ENCODE peak calls at places on chromosomes 11 and 22, in six cellular contexts. One of them, this sample, is unnamed.

GRCh38 chr11:59610289-59610688 is 5.3 kb downstream of the OSBP start:
- DNase-seq in neural progenitor cell: no peak
- DNase-seq in heart left ventricle: no peak
- DNase-seq in body of pancreas: no peak
- DNase-seq in PC-3: no peak
- DNase-seq in IMR-90: no peak
- DNase-seq in this sample: no peak

GRCh38 chr11:59216654-59217640 is 4.2 kb upstream of the MPEG1 start:
- DNase-seq in neural progenitor cell: no peak
- DNase-seq in heart left ventricle: no peak
- DNase-seq in IMR-90: peak; percentile 67
- DNase-seq in PC-3: peak; percentile 85
- DNase-seq in body of pancreas: peak; percentile 26
- DNase-seq in this sample: peak; percentile 75

GRCh38 chr11:2580444-2581050 is 119.2 kb downstream of the KCNQ1OT1 start:
- DNase-seq in IMR-90: no peak
- DNase-seq in heart left ventricle: peak; percentile 27
- DNase-seq in neural progenitor cell: no peak
- DNase-seq in body of pancreas: peak; percentile 5
- DNase-seq in PC-3: no peak
- DNase-seq in this sample: no peak

GRCh38 chr11:126083829-126084607 is 21.4 kb upstream of the CDON start:
- DNase-seq in heart left ventricle: no peak
- DNase-seq in body of pancreas: peak; percentile 42
- DNase-seq in IMR-90: no peak
- DNase-seq in PC-3: no peak
- DNase-seq in neural progenitor cell: peak; percentile 91
- DNase-seq in this sample: no peak

GRCh38 chr22:36277482-36278291 is 24.8 kb downstream of the APOL1 start:
- DNase-seq in PC-3: peak; percentile 50
- DNase-seq in heart left ventricle: peak; percentile 57
- DNase-seq in IMR-90: peak; percentile 56
- DNase-seq in neural progenitor cell: peak; percentile 78
- DNase-seq in body of pancreas: peak; percentile 69
- DNase-seq in this sample: no peak

GRCh38 chr22:43818981-43819690 is 7.0 kb upstream of the EFCAB6 start:
- DNase-seq in heart left ventricle: no peak
- DNase-seq in IMR-90: no peak
- DNase-seq in PC-3: no peak
- DNase-seq in body of pancreas: no peak
- DNase-seq in neural progenitor cell: no peak
- DNase-seq in this sample: no peak

GRCh38 chr11:61148016-61148640 is 13.1 kb downstream of the VPS37C start:
- DNase-seq in body of pancreas: peak; percentile 33
- DNase-seq in IMR-90: no peak
- DNase-seq in neural progenitor cell: peak; percentile 35
- DNase-seq in PC-3: no peak
- DNase-seq in heart left ventricle: no peak
- DNase-seq in this sample: no peak

GRCh38 chr11:3108183-3108721 is 51.0 kb upstream of the CARS1 start:
- DNase-seq in neural progenitor cell: no peak
- DNase-seq in IMR-90: no peak
- DNase-seq in body of pancreas: no peak
- DNase-seq in heart left ventricle: peak; percentile 22
- DNase-seq in PC-3: no peak
- DNase-seq in this sample: no peak

GRCh38 chr11:120129570-120129969 is 8.3 kb downstream of the TRIM29 start:
- DNase-seq in IMR-90: no peak
- DNase-seq in PC-3: no peak
- DNase-seq in body of pancreas: peak; percentile 3
- DNase-seq in neural progenitor cell: no peak
- DNase-seq in heart left ventricle: no peak
- DNase-seq in this sample: peak; percentile 57

GRCh38 chr22:44799077-44799931 is 46.9 kb downstream of the ARHGAP8 start:
- DNase-seq in PC-3: no peak
- DNase-seq in IMR-90: no peak
- DNase-seq in heart left ventricle: no peak
- DNase-seq in neural progenitor cell: no peak
- DNase-seq in body of pancreas: no peak
- DNase-seq in this sample: no peak

GRCh38 chr11:82855616-82856015 is 44.6 kb downstream of the PRCP start:
- DNase-seq in body of pancreas: no peak
- DNase-seq in PC-3: no peak
- DNase-seq in IMR-90: no peak
- DNase-seq in neural progenitor cell: no peak
- DNase-seq in heart left ventricle: no peak
- DNase-seq in this sample: no peak

GRCh38 chr11:2709429-2709828 is 9.6 kb upstream of the KCNQ1OT1 start:
- DNase-seq in IMR-90: peak; percentile 34
- DNase-seq in PC-3: no peak
- DNase-seq in neural progenitor cell: no peak
- DNase-seq in body of pancreas: no peak
- DNase-seq in heart left ventricle: no peak
- DNase-seq in this sample: no peak

GRCh38 chr11:133918606-133919260 is 38.0 kb downstream of the IGSF9B start:
- DNase-seq in neural progenitor cell: peak; percentile 37
- DNase-seq in heart left ventricle: no peak
- DNase-seq in body of pancreas: no peak
- DNase-seq in PC-3: no peak
- DNase-seq in IMR-90: no peak
- DNase-seq in this sample: no peak

GRCh38 chr22:22074634-22075381 is 92.2 kb upstream of the TOP3B start:
- DNase-seq in IMR-90: no peak
- DNase-seq in body of pancreas: no peak
- DNase-seq in PC-3: peak; percentile 33
- DNase-seq in heart left ventricle: no peak
- DNase-seq in neural progenitor cell: no peak
- DNase-seq in this sample: no peak

GRCh38 chr22:22767876-22768602 is 119.6 kb upstream of the IGLL5 start:
- DNase-seq in body of pancreas: peak; percentile 25
- DNase-seq in PC-3: peak; percentile 20
- DNase-seq in heart left ventricle: no peak
- DNase-seq in IMR-90: no peak
- DNase-seq in neural progenitor cell: peak; percentile 37
- DNase-seq in this sample: no peak

GRCh38 chr11:60125962-60126585 is 37.6 kb downstream of the MS4A2 start:
- DNase-seq in PC-3: peak; percentile 98
- DNase-seq in IMR-90: no peak
- DNase-seq in heart left ventricle: no peak
- DNase-seq in neural progenitor cell: no peak
- DNase-seq in body of pancreas: no peak
- DNase-seq in this sample: peak; percentile 84

GRCh38 chr11:130485983-130486970 is 37.8 kb downstream of the ADAMTS15 start:
- DNase-seq in neural progenitor cell: no peak
- DNase-seq in body of pancreas: no peak
- DNase-seq in IMR-90: no peak
- DNase-seq in heart left ventricle: no peak
- DNase-seq in PC-3: no peak
- DNase-seq in this sample: no peak

GRCh38 chr22:49371325-49372110 is 456.2 kb downstream of the BRD1 start:
- DNase-seq in PC-3: no peak
- DNase-seq in neural progenitor cell: no peak
- DNase-seq in heart left ventricle: no peak
- DNase-seq in body of pancreas: no peak
- DNase-seq in IMR-90: no peak
- DNase-seq in this sample: no peak

GRCh38 chr11:69218946-69219720 is 63.4 kb downstream of the SMIM38 start:
- DNase-seq in PC-3: no peak
- DNase-seq in body of pancreas: no peak
- DNase-seq in IMR-90: no peak
- DNase-seq in heart left ventricle: no peak
- DNase-seq in neural progenitor cell: no peak
- DNase-seq in this sample: no peak

GRCh38 chr11:58024601-58025091 is 965 bp downstream of the OR9Q1 start:
- DNase-seq in PC-3: no peak
- DNase-seq in neural progenitor cell: no peak
- DNase-seq in IMR-90: peak; percentile 60
- DNase-seq in heart left ventricle: peak; percentile 83
- DNase-seq in body of pancreas: peak; percentile 68
- DNase-seq in this sample: no peak

GRCh38 chr22:43540570-43540969 is 128.8 kb downstream of the MPPED1 start:
- DNase-seq in body of pancreas: no peak
- DNase-seq in neural progenitor cell: no peak
- DNase-seq in PC-3: no peak
- DNase-seq in IMR-90: no peak
- DNase-seq in heart left ventricle: no peak
- DNase-seq in this sample: peak; percentile 79

GRCh38 chr11:46105902-46106301 is 15.4 kb downstream of the PHF21A start:
- DNase-seq in IMR-90: no peak
- DNase-seq in neural progenitor cell: no peak
- DNase-seq in body of pancreas: no peak
- DNase-seq in heart left ventricle: no peak
- DNase-seq in PC-3: no peak
- DNase-seq in this sample: no peak

GRCh38 chr11:1118755-1119275 is 38.9 kb upstream of the MUC5AC start:
- DNase-seq in neural progenitor cell: no peak
- DNase-seq in PC-3: no peak
- DNase-seq in IMR-90: no peak
- DNase-seq in heart left ventricle: no peak
- DNase-seq in body of pancreas: no peak
- DNase-seq in this sample: no peak

GRCh38 chr11:67273260-67273990 is 7.2 kb downstream of the GRK2 start:
- DNase-seq in PC-3: no peak
- DNase-seq in body of pancreas: no peak
- DNase-seq in neural progenitor cell: no peak
- DNase-seq in heart left ventricle: peak; percentile 60
- DNase-seq in IMR-90: no peak
- DNase-seq in this sample: no peak
- H3K4me1 ChIP-seq in PC-3: peaks cover 15% of the 10 kb centered on the region
- H3K4me1 ChIP-seq in body of pancreas: peaks cover 89% of the 10 kb centered on the region
- H3K4me1 ChIP-seq in neural progenitor cell: peaks cover 41% of the 10 kb centered on the region
- H3K4me1 ChIP-seq in heart left ventricle: peaks cover 51% of the 10 kb centered on the region
- H3K4me1 ChIP-seq in IMR-90: peaks cover 41% of the 10 kb centered on the region
- H3K4me1 ChIP-seq in this sample: peaks cover 18% of the 10 kb centered on the region

DNA sequence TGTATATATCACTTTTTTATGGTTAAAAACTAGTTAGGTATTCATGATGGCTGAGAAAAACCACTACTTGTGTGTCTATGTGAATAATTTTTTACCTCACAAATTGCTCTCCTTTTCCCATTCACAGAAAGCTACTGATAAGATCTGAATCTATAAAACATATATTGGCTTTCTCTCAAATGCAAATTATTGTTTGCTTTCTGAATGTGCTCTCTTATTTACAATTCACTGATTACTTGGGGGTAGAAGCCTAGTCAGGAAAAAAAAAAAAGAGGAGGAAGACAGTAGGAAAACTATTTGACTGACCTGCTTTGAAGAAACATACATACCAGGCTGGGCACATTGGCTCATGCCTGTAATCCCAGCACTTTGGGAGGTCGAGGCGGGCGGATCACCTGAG is 20.5 kb downstream of the PGM2L1 start:
- DNase-seq in PC-3: no peak
- DNase-seq in neural progenitor cell: no peak
- DNase-seq in body of pancreas: no peak
- DNase-seq in heart left ventricle: no peak
- DNase-seq in IMR-90: no peak
- DNase-seq in this sample: no peak
- TF ChIP-seq CTCF in PC-3: no peak
- TF ChIP-seq CTCF in neural progenitor cell: no peak
- TF ChIP-seq CTCF in body of pancreas: no peak
- TF ChIP-seq CTCF in heart left ventricle: no peak
- TF ChIP-seq CTCF in IMR-90: no peak
- TF ChIP-seq CTCF in this sample: no peak

DNA sequence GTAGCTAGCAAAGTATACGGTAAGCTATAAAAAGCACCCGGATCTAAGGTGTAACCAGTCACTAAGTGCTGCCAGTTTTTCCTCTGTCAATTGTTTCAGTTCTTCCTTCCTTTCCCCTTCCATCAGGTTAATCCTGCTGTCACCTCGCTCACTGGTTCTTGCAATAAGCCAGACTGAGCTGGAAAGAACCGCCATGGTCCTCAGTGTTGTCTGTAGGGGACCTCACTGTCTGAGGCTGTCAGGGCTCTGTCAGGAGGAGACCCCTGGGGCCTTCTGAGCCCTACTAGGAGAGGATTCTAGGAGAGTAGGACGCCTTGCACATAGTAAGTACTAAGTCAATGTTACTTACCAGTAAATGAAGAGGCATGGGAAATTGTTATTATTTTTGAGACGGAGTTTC is 1.4 kb upstream of the TBC1D22A start:
- DNase-seq in body of pancreas: no peak
- DNase-seq in PC-3: no peak
- DNase-seq in neural progenitor cell: peak; percentile 26
- DNase-seq in heart left ventricle: no peak
- DNase-seq in IMR-90: no peak
- DNase-seq in this sample: no peak
- H3K4me1 ChIP-seq in body of pancreas: peaks cover 43% of the 10 kb centered on the region
- H3K4me1 ChIP-seq in PC-3: peaks cover 19% of the 10 kb centered on the region
- H3K4me1 ChIP-seq in neural progenitor cell: peaks cover 14% of the 10 kb centered on the region
- H3K4me1 ChIP-seq in heart left ventricle: no peaks in the 10 kb centered on the region
- H3K4me1 ChIP-seq in IMR-90: peaks cover 6% of the 10 kb centered on the region
- H3K4me1 ChIP-seq in this sample: no peaks in the 10 kb centered on the region

DNA sequence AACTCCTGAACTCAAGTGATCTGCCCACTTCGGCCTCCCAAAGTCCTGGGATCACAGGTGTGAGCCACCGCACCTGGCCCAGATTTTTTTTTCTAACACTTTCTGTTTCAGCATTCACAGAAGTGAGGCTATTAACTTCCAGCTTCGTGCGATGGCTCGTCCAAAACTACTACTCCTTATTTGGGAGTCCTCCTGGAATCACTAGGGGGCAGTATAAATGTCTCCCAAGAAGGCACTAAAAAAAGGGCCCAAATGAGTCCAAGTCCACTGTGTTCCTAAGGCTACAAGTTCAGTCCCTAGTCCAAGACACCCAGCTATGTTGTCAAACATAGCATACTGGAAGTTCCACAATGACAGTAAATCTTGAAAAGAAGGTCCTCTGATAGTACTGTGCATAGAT is 63.2 kb upstream of the BIRC3 start:
- DNase-seq in PC-3: peak; percentile 47
- DNase-seq in body of pancreas: no peak
- DNase-seq in heart left ventricle: no peak
- DNase-seq in IMR-90: no peak
- DNase-seq in neural progenitor cell: peak; percentile 40
- DNase-seq in this sample: no peak
- TF ChIP-seq CTCF in PC-3: peak; percentile 66
- TF ChIP-seq CTCF in body of pancreas: no peak
- TF ChIP-seq CTCF in heart left ventricle: no peak
- TF ChIP-seq CTCF in IMR-90: peak; percentile 17
- TF ChIP-seq CTCF in neural progenitor cell: peak; percentile 59
- TF ChIP-seq CTCF in this sample: peak; percentile 61

GRCh38 chr22:19704355-19705015 is 9.8 kb upstream of the SEPTIN5 start:
- DNase-seq in body of pancreas: no peak
- DNase-seq in neural progenitor cell: no peak
- DNase-seq in PC-3: no peak
- DNase-seq in heart left ventricle: no peak
- DNase-seq in IMR-90: no peak
- DNase-seq in this sample: no peak
- H3K4me1 ChIP-seq in body of pancreas: no peaks in the 10 kb centered on the region
- H3K4me1 ChIP-seq in neural progenitor cell: no peaks in the 10 kb centered on the region
- H3K4me1 ChIP-seq in PC-3: no peaks in the 10 kb centered on the region
- H3K4me1 ChIP-seq in heart left ventricle: no peaks in the 10 kb centered on the region
- H3K4me1 ChIP-seq in IMR-90: no peaks in the 10 kb centered on the region
- H3K4me1 ChIP-seq in this sample: no peaks in the 10 kb centered on the region

GRCh38 chr22:37731804-37732471 is 35.1 kb downstream of the TRIOBP start:
- DNase-seq in PC-3: no peak
- DNase-seq in IMR-90: no peak
- DNase-seq in neural progenitor cell: no peak
- DNase-seq in heart left ventricle: no peak
- DNase-seq in body of pancreas: no peak
- DNase-seq in this sample: no peak
- TF ChIP-seq CTCF in PC-3: no peak
- TF ChIP-seq CTCF in IMR-90: no peak
- TF ChIP-seq CTCF in neural progenitor cell: no peak
- TF ChIP-seq CTCF in heart left ventricle: no peak
- TF ChIP-seq CTCF in body of pancreas: no peak
- TF ChIP-seq CTCF in this sample: peak; percentile 14